ENCODE peak calls at places on chromosome 9, in nine cellular contexts. U is glutamatergic neuron; G is activated CD4-positive, alpha-beta memory T cell treated with anti-CD3 and anti-CD28 coated beads for 36 hours; K is mammary epithelial cell; B is NCI-H226; P is CD4-positive, alpha-beta T cell; W is Peyer's patch; D is NCI-H460; I is fibroblast of lung. X is an unnamed sample.

GRCh38 chr9:72602629-72603028 is 81.2 kb downstream of the TMC1 start:
- DNase-seq in U (no peak), G (no peak), B (no peak), K (no peak), D (no peak), I (peak; percentile 58), P (no peak), W (no peak), X (no peak)

GRCh38 chr9:26775405-26775804 is 117.2 kb downstream of the CAAP1 start:
- DNase-seq in P (no peak), W (peak; percentile 76), B (no peak), I (no peak), G (no peak), K (no peak), D (no peak), U (no peak), X (no peak)

GRCh38 chr9:91211919-91212318 is 149.8 kb downstream of the AUH start:
- DNase-seq in K (no peak), B (no peak), P (no peak), I (no peak), U (no peak), D (no peak), W (no peak), G (peak; percentile 81), X (no peak)

GRCh38 chr9:1049641-1050040 is 516 bp upstream of the DMRT2 start:
- DNase-seq in U (no peak), W (no peak), I (no peak), K (no peak), G (no peak), B (no peak), P (no peak), D (no peak), X (no peak)

GRCh38 chr9:127503947-127504886 is 52.9 kb downstream of the LRSAM1 start:
- DNase-seq in I (peak; percentile 77), B (peak; percentile 45), U (peak; percentile 91), G (peak; percentile 86), D (peak; percentile 75), P (peak; percentile 84), W (peak; percentile 87), K (peak; percentile 59), X (peak; percentile 77)

GRCh38 chr9:69801994-69802393 is 18.6 kb upstream of the CFAP95 start:
- DNase-seq in W (no peak), K (no peak), D (no peak), U (no peak), I (no peak), P (no peak), G (no peak), B (peak; percentile 36), X (no peak)

GRCh38 chr9:16321461-16322119 is 548.9 kb downstream of the BNC2 start:
- DNase-seq in D (no peak), W (no peak), I (peak; percentile 77), U (no peak), B (peak; percentile 20), G (no peak), P (no peak), K (peak; percentile 67), X (no peak)

GRCh38 chr9:133120343-133121199 is 469 bp downstream of the RALGDS start:
- DNase-seq in K (no peak), U (peak; percentile 61), P (no peak), G (no peak), D (no peak), I (no peak), W (peak; percentile 67), B (no peak), X (peak; percentile 67)

GRCh38 chr9:35115680-35116538 is at the start of gene ATOSB:
- DNase-seq in P (peak; percentile 91), W (peak; percentile 99), I (peak; percentile 95), B (peak; percentile 80), G (peak; percentile 96), U (peak; percentile 99), D (peak; percentile 87), K (peak; percentile 97), X (peak; percentile 99)

GRCh38 chr9:122580360-122580759 is 2.8 kb downstream of the OR1L8 start:
- DNase-seq in K (peak; percentile 55), G (no peak), I (peak; percentile 68), W (no peak), U (no peak), P (no peak), B (peak; percentile 85), D (peak; percentile 5), X (no peak)

GRCh38 chr9:113648586-113648985 is 185.1 kb downstream of the RGS3 start:
- DNase-seq in D (no peak), W (no peak), B (no peak), K (no peak), G (no peak), I (no peak), U (no peak), P (no peak), X (no peak)

GRCh38 chr9:72442212-72442607 is 77.2 kb upstream of the ZFAND5 start:
- DNase-seq in W (no peak), B (peak; percentile 93), K (peak; percentile 75), I (peak; percentile 96), P (no peak), U (no peak), G (no peak), D (no peak), X (no peak)

GRCh38 chr9:120698766-120699165 is 15.5 kb downstream of the MEGF9 start:
- DNase-seq in D (no peak), I (no peak), B (no peak), G (no peak), P (no peak), U (no peak), K (no peak), W (no peak), X (no peak)

GRCh38 chr9:122821278-122821952 is 7.0 kb downstream of the PDCL start:
- DNase-seq in D (no peak), K (no peak), B (no peak), I (no peak), W (no peak), U (peak; percentile 62), G (no peak), P (no peak), X (no peak)

GRCh38 chr9:120912958-120913672 is 13.5 kb downstream of the TRAF1 start:
- DNase-seq in I (no peak), P (no peak), W (no peak), B (no peak), K (no peak), D (no peak), G (no peak), U (no peak), X (no peak)

GRCh38 chr9:87882627-87883026 is at the start of gene SPATA31E1:
- DNase-seq in U (peak; percentile 77), D (no peak), P (no peak), G (peak; percentile 3), W (peak; percentile 23), K (no peak), B (no peak), I (no peak), X (no peak)

GRCh38 chr9:4177970-4178758 is 121.7 kb downstream of the GLIS3 start:
- DNase-seq in D (no peak), W (no peak), U (no peak), K (no peak), I (no peak), P (no peak), G (no peak), B (no peak), X (no peak)

GRCh38 chr9:134742822-134743221 is 101.2 kb downstream of the COL5A1 start:
- DNase-seq in K (no peak), I (no peak), B (no peak), D (no peak), P (no peak), W (no peak), G (no peak), U (no peak), X (no peak)

GRCh38 chr9:111356567-111357244 is 26.7 kb upstream of the OR2K2 start:
- DNase-seq in D (peak; percentile 65), W (no peak), P (no peak), U (no peak), I (peak; percentile 93), K (peak; percentile 87), G (no peak), B (peak; percentile 76), X (no peak)

GRCh38 chr9:108467653-108468324 is 388.0 kb downstream of the ACTL7B start:
- DNase-seq in D (no peak), K (no peak), B (peak; percentile 42), U (no peak), I (peak; percentile 51), W (no peak), P (no peak), G (no peak), X (no peak)

GRCh38 chr9:112104401-112104800 is 70.7 kb downstream of the SUSD1 start:
- DNase-seq in P (no peak), W (no peak), I (no peak), D (no peak), B (no peak), K (no peak), U (no peak), G (no peak), X (no peak)

GRCh38 chr9:87428659-87429058 is 69.0 kb upstream of the DAPK1 start:
- DNase-seq in W (no peak), I (no peak), B (no peak), K (no peak), G (no peak), U (no peak), P (no peak), D (no peak), X (no peak)

X was measured in SK-N-DZ.